ENCODE peak calls at places on chromosomes 13 and 19, in seven cellular contexts. A, D, H, I, J, M and V are unnamed samples.

GRCh38 chr13:42610623-42611022 is 36.7 kb downstream of the TNFSF11 start:
- DNase-seq in A (no peak), D (no peak), H (no peak), I (no peak), J (no peak), M (no peak), V (no peak)

GRCh38 chr13:73513751-73514150 is 454.9 kb downstream of the KLF5 start:
- DNase-seq in A (no peak), D (no peak), H (no peak), I (no peak), J (no peak), M (no peak), V (no peak)

GRCh38 chr13:30520571-30520970 is 54.8 kb upstream of the HMGB1 start:
- DNase-seq in A (no peak), D (no peak), H (no peak), I (no peak), J (no peak), M (peak), V (no peak)

GRCh38 chr13:50393641-50394040 is 378.4 kb downstream of the KCNRG start:
- DNase-seq in A (peak), D (no peak), H (no peak), I (no peak), J (no peak), M (peak), V (no peak)

GRCh38 chr13:101706651-101707050 is 254.2 kb downstream of the ITGBL1 start:
- DNase-seq in A (no peak), D (peak), H (no peak), I (no peak), J (no peak), M (peak), V (no peak)

GRCh38 chr19:46451352-46451751 is 20.0 kb downstream of the PNMA8A start:
- DNase-seq in A (peak), D (no peak), H (no peak), I (no peak), J (no peak), M (no peak), V (no peak)

GRCh38 chr13:109028626-109029025 is 399.2 kb downstream of the MYO16 start:
- DNase-seq in A (no peak), D (no peak), H (no peak), I (no peak), J (no peak), M (no peak), V (no peak)

GRCh38 chr13:39561971-39562370 is 41.0 kb downstream of the LHFPL6 start:
- DNase-seq in A (no peak), D (no peak), H (no peak), I (no peak), J (no peak), M (no peak), V (no peak)

GRCh38 chr19:41324921-41325639 is 15.1 kb downstream of the CCDC97 start:
- DNase-seq in A (no peak), D (no peak), H (no peak), I (no peak), J (no peak), M (peak), V (no peak)

GRCh38 chr13:23621316-23621645 is 51.1 kb downstream of the TNFRSF19 start:
- DNase-seq in A (no peak), D (no peak), H (no peak), I (peak), J (no peak), M (peak), V (no peak)

GRCh38 chr19:34712606-34713261 is 21.3 kb upstream of the ZNF181 start:
- DNase-seq in A (peak), D (peak), H (peak), I (peak), J (peak), M (peak), V (peak)

GRCh38 chr13:30581582-30581981 is 36.1 kb upstream of the USPL1 start:
- DNase-seq in A (no peak), D (no peak), H (no peak), I (no peak), J (no peak), M (no peak), V (no peak)

GRCh38 chr13:110307697-110308376 is 753 bp downstream of the COL4A2 start:
- DNase-seq in A (peak), D (no peak), H (no peak), I (no peak), J (peak), M (no peak), V (no peak)

GRCh38 chr13:72643339-72643989 is 84.0 kb downstream of the MZT1 start:
- DNase-seq in A (no peak), D (peak), H (peak), I (peak), J (peak), M (no peak), V (peak)

GRCh38 chr13:87089391-87089790 is 581.8 kb upstream of the SLITRK5 start:
- DNase-seq in A (no peak), D (peak), H (no peak), I (no peak), J (no peak), M (peak), V (no peak)

GRCh38 chr13:64457976-64458375 is 2772.2 kb downstream of the PCDH9 start:
- DNase-seq in A (no peak), D (no peak), H (no peak), I (no peak), J (no peak), M (peak), V (no peak)

GRCh38 chr13:96696501-96696900 is 297.8 kb downstream of the OXGR1 start:
- DNase-seq in A (no peak), D (no peak), H (no peak), I (no peak), J (no peak), M (no peak), V (no peak)

GRCh38 chr19:43755256-43755801 is 567 bp upstream of the SMG9 start:
- DNase-seq in A (no peak), D (no peak), H (peak), I (peak), J (peak), M (no peak), V (no peak)

GRCh38 chr13:111397202-111397880 is 76.9 kb downstream of the TEX29 start:
- DNase-seq in A (no peak), D (no peak), H (no peak), I (no peak), J (no peak), M (no peak), V (no peak)

GRCh38 chr13:85431720-85432119 is 367.5 kb downstream of the SLITRK6 start:
- DNase-seq in A (no peak), D (no peak), H (no peak), I (no peak), J (no peak), M (no peak), V (no peak)

GRCh38 chr19:42274065-42274682 is 5.1 kb downstream of the CIC start:
- DNase-seq in A (no peak), D (no peak), H (no peak), I (no peak), J (no peak), M (no peak), V (no peak)

GRCh38 chr19:55681131-55682087 is 6.4 kb downstream of the EPN1 start:
- DNase-seq in A (no peak), D (no peak), H (no peak), I (no peak), J (no peak), M (no peak), V (no peak)

GRCh38 chr19:8567522-8568172 is 9.6 kb downstream of the MYO1F start:
- DNase-seq in A (no peak), D (no peak), H (no peak), I (no peak), J (no peak), M (no peak), V (no peak)

GRCh38 chr19:13637664-13638063 is 126.7 kb upstream of the MRI1 start:
- DNase-seq in A (no peak), D (no peak), H (no peak), I (no peak), J (no peak), M (no peak), V (no peak)

GRCh38 chr13:37788346-37788745 is 81.2 kb downstream of the TRPC4 start:
- DNase-seq in A (no peak), D (no peak), H (no peak), I (no peak), J (no peak), M (no peak), V (no peak)

GRCh38 chr19:13055213-13056051 is 47.2 kb downstream of the LYL1 start:
- DNase-seq in A (peak), D (peak), H (no peak), I (no peak), J (no peak), M (peak), V (no peak)